ENCODE peak calls at places on chromosome 4, in four cellular contexts. B is HL-60, X is NCI-H1105, O is Daoy. H is an unnamed sample.

GRCh38 chr4:24078347-24078962 is 188.6 kb upstream of the PPARGC1A start:
- DNase-seq in O (no peak), X (no peak), B (no peak), H (no peak)

GRCh38 chr4:28449080-28449479 is 1588.4 kb downstream of the STIM2 start:
- DNase-seq in X (no peak), O (no peak), B (no peak), H (peak)

GRCh38 chr4:74537459-74537858 is 92.5 kb downstream of the AREG start:
- DNase-seq in B (no peak), O (no peak), X (no peak), H (no peak)

GRCh38 chr4:138561276-138561880 is 319.2 kb upstream of the SLC7A11 start:
- DNase-seq in X (no peak), B (no peak), O (no peak), H (no peak)

GRCh38 chr4:173367285-173367684 is 3.5 kb upstream of the SAP30 start:
- DNase-seq in B (no peak), O (no peak), X (no peak), H (no peak)

GRCh38 chr4:77599378-77599777 is 6.2 kb upstream of the CXCL13 start:
- DNase-seq in B (peak), O (peak), X (no peak), H (peak)

GRCh38 chr4:74638001-74638400 is 156.3 kb downstream of the BTC start:
- DNase-seq in B (no peak), O (no peak), X (no peak), H (no peak)

GRCh38 chr4:17189322-17189721 is 290.9 kb upstream of the LDB2 start:
- DNase-seq in O (no peak), B (no peak), X (no peak), H (no peak)

GRCh38 chr4:19575959-19576358 is 675.7 kb upstream of the SLIT2 start:
- DNase-seq in O (no peak), X (no peak), B (no peak), H (no peak)

GRCh38 chr4:61605971-61606370 is 405.8 kb downstream of the ADGRL3 start:
- DNase-seq in X (no peak), O (no peak), B (no peak), H (no peak)

GRCh38 chr4:119744580-119744979 is 116.0 kb upstream of the PDE5A start:
- DNase-seq in O (peak), X (no peak), B (no peak), H (no peak)

GRCh38 chr4:153127773-153128494 is 76.3 kb upstream of the TRIM2 start:
- DNase-seq in O (peak), B (peak), X (peak), H (peak)

GRCh38 chr4:53601251-53601764 is 10.0 kb upstream of the LNX1 start:
- DNase-seq in O (peak), B (no peak), X (peak), H (peak)

GRCh38 chr4:125244848-125245450 is 69.8 kb upstream of the FAT4 start:
- DNase-seq in X (no peak), O (no peak), B (no peak), H (peak)

GRCh38 chr4:67744561-67745283 is 9.5 kb downstream of the GNRHR start:
- DNase-seq in O (no peak), B (no peak), X (no peak), H (no peak)

GRCh38 chr4:23207059-23207458 is 514.3 kb downstream of the GBA3 start:
- DNase-seq in O (no peak), X (no peak), B (no peak), H (no peak)

GRCh38 chr4:94765653-94766052 is 7.9 kb downstream of the BMPR1B start:
- DNase-seq in O (no peak), B (no peak), X (no peak), H (no peak)

GRCh38 chr4:153573881-153574807 is 108.0 kb downstream of the TMEM131L start:
- DNase-seq in X (no peak), B (peak), O (peak), H (peak)